ENCODE peak calls at places on chromosomes 1 and 21, in seven cellular contexts. F, R, K, X, T, Q and M are unnamed samples.

GRCh38 chr21:25496825-25497482 is 110.3 kb downstream of the MRPL39 start:
- DNase-seq in T (no peak), K (no peak), X (no peak), F (no peak), R (no peak), Q (no peak), M (no peak)

GRCh38 chr1:204127597-204128242 is 24.1 kb downstream of the ETNK2 start:
- DNase-seq in Q (peak; percentile 85), R (peak; percentile 81), X (peak; percentile 69), F (peak; percentile 74), K (no peak), T (peak; percentile 86), M (no peak)

GRCh38 chr1:47875831-47876586 is 121.2 kb downstream of the TRABD2B start:
- DNase-seq in K (no peak), Q (no peak), R (no peak), X (no peak), T (peak; percentile 65), F (no peak), M (no peak)

GRCh38 chr1:235278233-235278914 is 49.6 kb downstream of the ARID4B start:
- DNase-seq in K (no peak), R (no peak), Q (no peak), F (peak; percentile 48), T (no peak), X (no peak), M (no peak)

GRCh38 chr1:219420913-219421312 is 192.0 kb downstream of the ZC3H11B start:
- DNase-seq in F (no peak), R (no peak), T (no peak), Q (no peak), X (no peak), K (no peak), M (no peak)

GRCh38 chr1:111441573-111442192 is 7.4 kb downstream of the WDR77 start:
- DNase-seq in T (peak; percentile 43), R (peak; percentile 61), F (no peak), K (peak; percentile 73), X (no peak), Q (no peak), M (peak; percentile 70)

GRCh38 chr1:66266756-66267155 is 267.2 kb upstream of the SGIP1 start:
- DNase-seq in T (no peak), F (no peak), R (no peak), Q (no peak), K (no peak), X (no peak), M (no peak)

GRCh38 chr1:48917901-48918603 is 141.4 kb upstream of the BEND5 start:
- DNase-seq in X (no peak), T (peak; percentile 42), Q (no peak), R (peak; percentile 86), F (no peak), K (no peak), M (no peak)

GRCh38 chr1:87765686-87766085 is 437.0 kb downstream of the LMO4 start:
- DNase-seq in T (no peak), R (no peak), K (no peak), F (no peak), X (no peak), Q (no peak), M (no peak)

GRCh38 chr21:43287111-43287973 is 118.5 kb downstream of the CRYAA start:
- DNase-seq in F (peak; percentile 5), Q (no peak), K (no peak), X (no peak), T (no peak), R (peak; percentile 1), M (no peak)

GRCh38 chr1:53294557-53294956 is 33.3 kb downstream of the LRP8 start:
- DNase-seq in F (no peak), X (no peak), T (peak; percentile 23), R (no peak), Q (no peak), K (no peak), M (no peak)

GRCh38 chr1:54564312-54565112 is 16.5 kb downstream of the ACOT11 start:
- DNase-seq in X (no peak), F (peak; percentile 88), T (peak; percentile 84), R (no peak), Q (no peak), K (no peak), M (no peak)

GRCh38 chr1:219518168-219518905 is 94.6 kb downstream of the ZC3H11B start:
- DNase-seq in X (no peak), R (no peak), Q (peak; percentile 13), F (no peak), T (peak; percentile 26), K (no peak), M (no peak)

GRCh38 chr1:65083263-65083896 is 64.6 kb upstream of the AK4 start:
- DNase-seq in F (no peak), R (no peak), X (no peak), T (no peak), Q (no peak), K (no peak), M (no peak)

GRCh38 chr1:234212764-234213406 is 160.4 kb upstream of the COA6 start:
- DNase-seq in F (no peak), Q (peak; percentile 42), K (no peak), X (no peak), R (peak; percentile 35), T (peak; percentile 56), M (no peak)

GRCh38 chr1:204920511-204920910 is 49.8 kb downstream of the NFASC start:
- DNase-seq in X (no peak), K (no peak), F (no peak), Q (no peak), T (no peak), R (no peak), M (no peak)

GRCh38 chr1:97632075-97632474 is 288.8 kb downstream of the DPYD start:
- DNase-seq in K (no peak), F (no peak), X (no peak), Q (no peak), R (peak; percentile 83), T (peak; percentile 20), M (no peak)

GRCh38 chr1:13478687-13479086 is 35.1 kb downstream of the LRRC38 start:
- DNase-seq in X (no peak), T (no peak), R (no peak), K (no peak), F (no peak), Q (no peak), M (no peak)

GRCh38 chr21:35390013-35390776 is 341.1 kb upstream of the RUNX1 start:
- DNase-seq in F (no peak), K (no peak), T (peak; percentile 22), X (no peak), Q (no peak), R (no peak), M (no peak)

GRCh38 chr21:45699251-45699942 is 55.9 kb downstream of the PCBP3 start:
- DNase-seq in R (no peak), X (no peak), F (no peak), K (no peak), Q (no peak), T (no peak), M (no peak)

GRCh38 chr1:30715886-30716285 is 7.5 kb downstream of the MATN1 start:
- DNase-seq in X (no peak), K (no peak), R (no peak), Q (no peak), F (no peak), T (no peak), M (no peak)

GRCh38 chr1:30716646-30717045 is 6.7 kb downstream of the MATN1 start:
- DNase-seq in X (no peak), R (no peak), F (peak; percentile 51), K (no peak), Q (no peak), T (no peak), M (no peak)

GRCh38 chr1:30714025-30714424 is 9.4 kb downstream of the MATN1 start:
- DNase-seq in F (no peak), X (no peak), Q (no peak), T (no peak), R (no peak), K (no peak), M (no peak)

GRCh38 chr1:30714536-30715090 is 8.8 kb downstream of the MATN1 start:
- DNase-seq in T (no peak), Q (no peak), K (no peak), X (no peak), R (no peak), F (no peak), M (no peak)

GRCh38 chr1:30715216-30715615 is 8.2 kb downstream of the MATN1 start:
- DNase-seq in X (no peak), Q (no peak), T (no peak), F (no peak), R (no peak), K (no peak), M (peak; percentile 30)
- TF ChIP-seq CTCF in X (no peak), Q (no peak), T (peak; percentile 31), F (no peak), R (peak; percentile 46), K (peak; percentile 16), M (peak; percentile 21)

GRCh38 chr1:114355240-114355639 is 155.8 kb downstream of the TRIM33 start:
- DNase-seq in X (no peak), K (no peak), Q (no peak), T (no peak), F (no peak), R (no peak), M (no peak)

DNA sequence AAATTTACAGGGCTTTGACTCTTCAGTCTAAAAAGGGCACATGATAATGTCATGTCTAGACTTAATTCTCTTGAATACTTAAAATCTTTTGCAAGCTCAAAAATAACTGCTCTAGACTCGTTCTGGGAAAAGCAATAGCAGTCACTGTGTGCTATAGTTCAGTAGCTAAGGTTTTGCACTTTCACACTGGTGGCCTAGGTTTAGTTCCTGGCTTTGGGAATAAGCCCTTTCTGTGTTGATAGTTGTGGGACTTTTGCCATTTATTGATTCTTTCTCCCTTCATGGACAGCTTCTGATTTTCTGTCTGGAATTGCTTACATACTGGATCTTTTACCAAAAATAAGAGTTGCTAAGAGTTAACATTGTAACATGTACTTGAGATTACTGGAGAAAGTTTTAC is 151.2 kb downstream of the TRIM33 start:
- DNase-seq in R (no peak), T (no peak), F (no peak), K (no peak), X (no peak), Q (no peak), M (no peak)
- H3K9me3 ChIP-seq in R (no peaks in the 10 kb centered on the region), T (no peaks in the 10 kb centered on the region), F (no peaks in the 10 kb centered on the region), K (no peaks in the 10 kb centered on the region), X (no peaks in the 10 kb centered on the region), Q (no peaks in the 10 kb centered on the region), M (peaks cover 14% of the 10 kb centered on the region)

GRCh38 chr1:21340230-21340564 is 49.9 kb upstream of the ECE1 start:
- DNase-seq in X (peak; percentile 76), K (no peak), R (no peak), Q (no peak), T (no peak), F (peak; percentile 86), M (no peak)
- H3K4me1 ChIP-seq in X (peaks cover 51% of the 10 kb centered on the region), K (peaks cover 94% of the 10 kb centered on the region), R (peaks cover 29% of the 10 kb centered on the region), Q (peaks cover 81% of the 10 kb centered on the region), T (peaks cover 92% of the 10 kb centered on the region), F (peaks cover 82% of the 10 kb centered on the region), M (peaks cover 87% of the 10 kb centered on the region)

DNA sequence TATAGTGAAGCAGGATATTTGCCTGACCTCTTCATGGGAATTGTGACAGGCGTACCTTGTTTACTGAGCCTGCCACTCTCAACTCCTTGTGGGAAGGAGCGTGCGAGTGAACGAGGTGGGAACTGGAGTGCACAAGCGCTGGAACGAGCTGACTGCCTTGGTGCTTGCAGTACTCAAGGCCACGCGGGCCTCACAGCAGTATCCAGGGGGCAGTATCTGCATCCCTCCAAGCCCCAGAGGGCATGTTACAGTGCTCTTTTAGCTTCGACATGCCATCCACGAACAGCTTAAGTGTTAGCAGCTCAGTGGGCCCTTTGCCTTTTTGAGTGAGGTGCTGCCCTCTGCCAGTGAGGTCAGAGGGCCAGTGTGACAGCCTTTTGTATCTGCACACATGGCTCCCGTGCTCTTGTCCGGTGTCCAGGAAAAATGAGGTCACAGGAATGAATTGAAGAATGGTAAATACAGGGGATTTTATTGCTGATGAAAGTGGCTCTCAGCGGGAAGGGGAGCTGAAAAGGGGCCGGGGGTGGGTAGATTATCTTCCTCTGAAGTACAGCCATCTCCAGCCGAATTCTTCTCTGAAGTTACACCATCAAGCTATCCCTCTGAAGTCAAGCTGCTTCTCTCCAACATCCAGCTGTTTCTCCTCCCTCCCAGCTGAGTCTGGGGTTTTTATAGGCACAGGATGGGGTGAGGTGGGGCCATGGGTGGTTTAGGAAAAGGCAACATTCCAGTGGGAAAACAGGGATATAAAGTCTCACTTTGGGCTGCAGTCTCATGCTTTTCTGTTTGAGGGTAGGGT is 69.3 kb downstream of the EPB41 start:
- DNase-seq in F (peak; percentile 72), K (no peak), T (peak; percentile 48), Q (no peak), X (no peak), R (no peak), M (peak; percentile 14)
- TF ChIP-seq CTCF in F (no peak), K (no peak), T (peak; percentile 39), Q (no peak), X (no peak), R (peak; percentile 16), M (peak; percentile 13)